ENCODE peak calls at places on chromosome 20, in five cellular contexts. H, V, W, U and R are unnamed samples.

GRCh38 chr20:58597021-58597940 is 53.8 kb upstream of the STX16 start:
- DNase-seq in H (no peak), V (peak; percentile 69), W (peak; percentile 26), U (no peak), R (no peak)

GRCh38 chr20:50753152-50753551 is 21.8 kb downstream of the PARD6B start:
- DNase-seq in H (no peak), V (no peak), W (no peak), U (no peak), R (no peak)

GRCh38 chr20:50121858-50122271 is 8.9 kb upstream of the UBE2V1 start:
- DNase-seq in H (no peak), V (no peak), W (no peak), U (no peak), R (no peak)

GRCh38 chr20:59006167-59006863 is 739 bp downstream of the CTSZ start:
- DNase-seq in H (no peak), V (peak; percentile 36), W (no peak), U (peak; percentile 66), R (no peak)

GRCh38 chr20:62529916-62530642 is 54.3 kb upstream of the GATA5 start:
- DNase-seq in H (no peak), V (no peak), W (no peak), U (no peak), R (no peak)

GRCh38 chr20:17066955-17067354 is 159.9 kb upstream of the PCSK2 start:
- DNase-seq in H (no peak), V (no peak), W (no peak), U (no peak), R (no peak)

GRCh38 chr20:58714923-58715708 is 22.5 kb downstream of the NPEPL1 start:
- DNase-seq in H (no peak), V (no peak), W (no peak), U (no peak), R (no peak)

GRCh38 chr20:50110141-50111047 is 2.6 kb downstream of the UBE2V1 start:
- DNase-seq in H (peak; percentile 87), V (no peak), W (peak; percentile 65), U (no peak), R (peak; percentile 58)

GRCh38 chr20:45359406-45360148 is 3.4 kb upstream of the SYS1 start:
- DNase-seq in H (no peak), V (no peak), W (peak; percentile 86), U (no peak), R (no peak)

GRCh38 chr20:46126440-46127056 is 8.4 kb downstream of the CD40 start:
- DNase-seq in H (no peak), V (no peak), W (no peak), U (no peak), R (no peak)

GRCh38 chr20:6768228-6769185 is 1.0 kb downstream of the BMP2 start:
- DNase-seq in H (peak; percentile 26), V (peak; percentile 34), W (peak; percentile 44), U (peak; percentile 50), R (peak; percentile 16)

GRCh38 chr20:4811257-4811656 is 89.5 kb downstream of the PRND start:
- DNase-seq in H (no peak), V (no peak), W (no peak), U (no peak), R (no peak)

GRCh38 chr20:53656653-53657288 is 63.1 kb upstream of the ZNF217 start:
- DNase-seq in H (no peak), V (no peak), W (peak; percentile 71), U (no peak), R (no peak)

GRCh38 chr20:48431635-48432034 is 396.2 kb downstream of the PREX1 start:
- DNase-seq in H (no peak), V (no peak), W (no peak), U (no peak), R (no peak)

GRCh38 chr20:34637245-34638185 is 39.4 kb downstream of the PIGU start:
- DNase-seq in H (no peak), V (no peak), W (peak; percentile 83), U (no peak), R (no peak)

GRCh38 chr20:7924692-7925091 is 15.6 kb downstream of the HAO1 start:
- DNase-seq in H (no peak), V (no peak), W (peak; percentile 78), U (no peak), R (no peak)

GRCh38 chr20:49916146-49917002 is 1.0 kb upstream of the SPATA2 start:
- DNase-seq in H (peak; percentile 76), V (no peak), W (no peak), U (no peak), R (no peak)

GRCh38 chr20:17990278-17990972 is 21.6 kb downstream of the MGME1 start:
- DNase-seq in H (no peak), V (no peak), W (no peak), U (no peak), R (no peak)

GRCh38 chr20:50393990-50394561 is 116.1 kb upstream of the PTPN1 start:
- DNase-seq in H (no peak), V (no peak), W (no peak), U (no peak), R (no peak)

GRCh38 chr20:64239449-64240242 is 15.9 kb upstream of the PCMTD2 start:
- DNase-seq in H (no peak), V (no peak), W (no peak), U (peak; percentile 29), R (no peak)

GRCh38 chr20:61561111-61561830 is 309.2 kb downstream of the CDH4 start:
- DNase-seq in H (no peak), V (no peak), W (no peak), U (no peak), R (no peak)

GRCh38 chr20:16475225-16475624 is 98.0 kb downstream of the KIF16B start:
- DNase-seq in H (no peak), V (no peak), W (peak; percentile 54), U (no peak), R (no peak)

GRCh38 chr20:56111951-56112730 is 106.8 kb upstream of the CBLN4 start:
- DNase-seq in H (no peak), V (no peak), W (no peak), U (no peak), R (no peak)

GRCh38 chr20:36319356-36320260 is 13.5 kb downstream of the DLGAP4 start:
- DNase-seq in H (no peak), V (no peak), W (no peak), U (peak; percentile 23), R (no peak)

DNA sequence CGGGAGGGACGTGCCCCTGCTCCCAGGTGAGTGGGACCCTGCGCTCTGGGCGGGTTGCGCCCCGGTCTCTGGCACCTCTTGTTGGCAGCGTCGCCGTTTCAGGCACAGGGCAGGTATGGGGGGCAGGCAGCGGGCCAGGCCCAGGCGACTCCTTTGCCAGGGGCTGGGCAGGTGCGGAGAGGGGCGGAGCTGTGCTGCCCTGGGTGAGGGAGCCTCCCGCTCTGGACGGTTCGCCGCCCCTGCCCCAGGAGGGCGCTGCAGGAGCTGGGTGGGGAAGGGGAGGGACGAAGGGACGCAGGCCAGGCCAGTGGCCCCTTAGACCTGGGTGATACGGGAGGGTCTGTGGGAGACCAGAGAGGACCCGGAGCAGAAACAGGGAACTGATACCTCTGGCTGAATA is 663.9 kb upstream of the DEFB115 start:
- DNase-seq in H (no peak), V (no peak), W (no peak), U (no peak), R (no peak)
- TF ChIP-seq CTCF in H (no peak), V (no peak), W (no peak), U (no peak), R (no peak)

DNA sequence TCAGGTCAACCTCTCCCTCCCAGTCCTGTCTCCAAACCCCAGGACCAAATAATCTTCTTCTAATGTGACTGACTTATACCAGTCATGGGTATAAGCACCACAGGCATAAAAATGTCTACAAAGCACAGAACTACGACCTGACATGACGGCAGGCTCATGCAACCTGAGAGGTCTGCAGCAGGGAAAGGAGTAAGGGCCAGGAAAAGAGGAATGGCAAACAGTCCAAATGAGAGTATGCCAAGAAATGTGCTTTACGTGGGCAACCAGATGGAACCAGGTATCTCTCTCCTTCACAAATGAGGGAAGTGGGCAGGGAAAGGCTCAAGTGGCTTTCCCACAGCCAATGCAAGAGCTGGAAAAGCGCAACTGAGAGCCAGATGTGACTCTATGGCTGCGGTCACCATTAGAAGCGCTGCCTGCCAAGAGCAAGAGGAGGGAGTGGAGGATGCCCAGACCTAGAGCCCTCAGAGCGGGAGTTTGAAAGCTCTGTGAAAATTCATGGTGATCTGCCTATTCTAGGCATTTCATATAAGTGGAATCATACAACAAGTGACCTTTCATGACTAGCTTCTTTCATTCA is 6.0 kb downstream of the APMAP start:
- DNase-seq in H (no peak), V (peak; percentile 12), W (no peak), U (no peak), R (no peak)
- TF ChIP-seq CTCF in H (no peak), V (no peak), W (no peak), U (no peak), R (no peak)

GRCh38 chr20:19381947-19382346 is 169.5 kb downstream of the SLC24A3 start:
- DNase-seq in H (no peak), V (no peak), W (peak; percentile 1), U (no peak), R (no peak)

GRCh38 chr20:19392344-19393140 is 180.1 kb downstream of the SLC24A3 start:
- DNase-seq in H (no peak), V (no peak), W (no peak), U (no peak), R (no peak)

GRCh38 chr20:19384940-19385339 is 172.5 kb downstream of the SLC24A3 start:
- DNase-seq in H (no peak), V (no peak), W (no peak), U (no peak), R (no peak)

GRCh38 chr20:19382371-19382770 is 169.9 kb downstream of the SLC24A3 start:
- DNase-seq in H (no peak), V (no peak), W (no peak), U (no peak), R (no peak)

DNA sequence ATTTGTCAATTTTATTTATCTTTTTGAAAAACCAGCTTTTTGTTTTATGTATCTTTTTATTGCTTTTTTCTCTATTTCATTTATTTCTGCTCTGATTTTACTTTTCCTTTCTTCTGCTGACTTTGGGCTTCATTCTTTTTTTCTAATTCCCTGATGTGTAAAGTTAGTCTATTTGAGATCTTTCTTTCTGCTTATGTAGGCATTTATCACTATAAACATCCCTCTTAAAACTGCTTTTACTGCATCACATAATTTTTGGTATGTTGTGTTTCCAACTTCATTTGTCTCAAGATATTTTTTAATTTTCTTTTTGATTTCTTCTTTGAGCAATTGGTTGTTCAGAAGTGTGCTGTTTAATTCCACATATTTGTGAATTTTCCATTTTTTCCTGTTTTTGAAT is 174.8 kb downstream of the SLC24A3 start:
- DNase-seq in H (no peak), V (no peak), W (no peak), U (no peak), R (no peak)
- TF ChIP-seq CTCF in H (no peak), V (no peak), W (no peak), U (no peak), R (no peak)

DNA sequence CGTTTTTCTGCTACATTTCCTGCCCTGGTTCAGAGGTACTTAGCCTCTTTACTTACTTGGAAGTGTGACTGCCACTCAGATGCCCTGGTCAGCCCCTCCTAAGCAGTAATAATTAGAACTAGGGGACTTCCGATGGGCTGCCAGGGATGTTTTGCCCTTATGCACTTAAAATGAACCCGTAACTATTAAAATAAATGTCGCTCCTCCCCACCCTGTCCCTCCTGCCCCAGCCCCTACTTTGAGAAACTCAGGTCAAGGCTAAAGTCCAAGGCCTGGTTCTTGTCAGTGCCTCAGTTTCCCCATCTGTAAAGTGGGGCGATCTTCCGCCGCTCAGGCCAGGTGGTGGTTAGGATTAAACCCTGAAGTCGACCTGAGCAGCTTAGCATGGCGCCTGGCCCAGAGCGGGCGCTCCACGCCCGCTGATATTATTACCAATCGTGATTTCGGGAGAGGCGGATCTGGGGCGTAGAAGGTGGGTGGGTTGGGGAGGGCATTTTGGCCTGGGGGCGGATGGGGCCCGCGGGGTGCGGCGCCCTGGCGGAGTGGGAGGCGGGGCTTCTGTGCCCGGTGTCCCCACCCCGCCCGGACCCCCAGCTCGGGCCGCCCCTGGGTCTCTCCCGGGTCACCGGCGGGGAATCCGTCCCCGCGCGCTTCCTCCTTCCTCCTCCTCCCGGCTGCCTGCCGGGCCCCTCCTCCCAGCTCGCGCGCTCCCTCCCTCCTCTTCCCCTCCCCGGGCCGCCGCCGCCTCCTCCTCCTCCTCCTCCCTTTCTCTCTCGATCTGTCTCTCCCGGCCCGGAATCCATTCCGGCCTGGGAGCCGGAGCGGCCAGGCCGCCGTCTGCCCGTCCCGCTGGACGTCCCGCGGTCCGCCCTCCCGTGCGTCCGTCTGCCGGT is at the start of gene SRC:
- DNase-seq in H (peak; percentile 81), V (peak; percentile 85), W (peak; percentile 83), U (peak; percentile 87), R (peak; percentile 44)
- TF ChIP-seq CTCF in H (no peak), V (no peak), W (no peak), U (no peak), R (no peak)